ENCODE peak calls at places on chromosome 6, in four cellular contexts. S is effector CD4-positive, alpha-beta T cell; D is astrocyte of the spinal cord; M is type B pancreatic cell. Y is an unnamed sample.

GRCh38 chr6:161836643-161837448 is 563.0 kb upstream of the AGPAT4 start:
- DNase-seq in S (no peak), D (peak), M (no peak), Y (no peak)

GRCh38 chr6:160057080-160057479 is 64.5 kb upstream of the SLC22A1 start:
- DNase-seq in S (no peak), D (no peak), M (no peak), Y (no peak)

GRCh38 chr6:39391182-39391581 is 68.7 kb upstream of the KCNK16 start:
- DNase-seq in S (no peak), D (no peak), M (no peak), Y (no peak)

GRCh38 chr6:109290143-109290931 is 91.9 kb downstream of the CD164 start:
- DNase-seq in S (no peak), D (no peak), M (no peak), Y (no peak)

GRCh38 chr6:35391240-35391968 is 49.0 kb downstream of the PPARD start:
- DNase-seq in S (no peak), D (peak), M (no peak), Y (no peak)

GRCh38 chr6:14120556-14120955 is 3.0 kb downstream of the CD83 start:
- DNase-seq in S (no peak), D (no peak), M (no peak), Y (no peak)

GRCh38 chr6:43286995-43287716 is 10.9 kb upstream of the SLC22A7 start:
- DNase-seq in S (no peak), D (no peak), M (no peak), Y (no peak)

GRCh38 chr6:108689279-108690161 is 128.8 kb downstream of the FOXO3 start:
- DNase-seq in S (no peak), D (peak), M (no peak), Y (no peak)

GRCh38 chr6:30494275-30494990 is 5.1 kb downstream of the HLA-E start:
- DNase-seq in S (no peak), D (no peak), M (no peak), Y (peak)

GRCh38 chr6:84103029-84103428 is 69.5 kb downstream of the MRAP2 start:
- DNase-seq in S (no peak), D (no peak), M (no peak), Y (no peak)

GRCh38 chr6:155319902-155320301 is 5.6 kb upstream of the TFB1M start:
- DNase-seq in S (no peak), D (no peak), M (no peak), Y (no peak)

GRCh38 chr6:56022678-56023077 is 147.3 kb upstream of the BMP5 start:
- DNase-seq in S (no peak), D (no peak), M (no peak), Y (no peak)

GRCh38 chr6:111950661-111951426 is 77.6 kb upstream of the FYN start:
- DNase-seq in S (no peak), D (peak), M (no peak), Y (no peak)

GRCh38 chr6:96433950-96434349 is 87.7 kb upstream of the UFL1 start:
- DNase-seq in S (no peak), D (no peak), M (no peak), Y (no peak)

GRCh38 chr6:167832497-167833395 is 6.0 kb downstream of the AFDN start:
- DNase-seq in S (no peak), D (no peak), M (no peak), Y (no peak)

GRCh38 chr6:75076009-75076408 is 129.8 kb downstream of the COL12A1 start:
- DNase-seq in S (no peak), D (no peak), M (no peak), Y (no peak)

GRCh38 chr6:101486124-101486523 is 92.6 kb downstream of the GRIK2 start:
- DNase-seq in S (no peak), D (no peak), M (no peak), Y (no peak)

GRCh38 chr6:11282245-11282644 is 49.8 kb upstream of the NEDD9 start:
- DNase-seq in S (no peak), D (no peak), M (no peak), Y (no peak)

GRCh38 chr6:150751296-150751695 is 114.2 kb upstream of the MTHFD1L start:
- DNase-seq in S (no peak), D (peak), M (no peak), Y (no peak)

GRCh38 chr6:16129623-16130243 is 847 bp downstream of the MYLIP start:
- DNase-seq in S (peak), D (peak), M (no peak), Y (no peak)

GRCh38 chr6:48135352-48136084 is 24.5 kb upstream of the PTCHD4 start:
- DNase-seq in S (no peak), D (peak), M (no peak), Y (no peak)

GRCh38 chr6:2396856-2397640 is 151.6 kb upstream of the GMDS start:
- DNase-seq in S (no peak), D (peak), M (no peak), Y (no peak)

GRCh38 chr6:5466459-5466858 is 205.1 kb downstream of the FARS2 start:
- DNase-seq in S (no peak), D (peak), M (no peak), Y (no peak)

GRCh38 chr6:107707346-107708270 is 116.5 kb downstream of the SCML4 start:
- DNase-seq in S (no peak), D (no peak), M (no peak), Y (no peak)

GRCh38 chr6:163170294-163170883 is 244.1 kb upstream of the QKI start:
- DNase-seq in S (no peak), D (no peak), M (no peak), Y (no peak)

GRCh38 chr6:109336221-109336955 is 45.9 kb downstream of the CD164 start:
- DNase-seq in S (no peak), D (peak), M (no peak), Y (no peak)

GRCh38 chr6:54618597-54618996 is 228.0 kb upstream of the FAM83B start:
- DNase-seq in S (no peak), D (no peak), M (no peak), Y (no peak)

GRCh38 chr6:155872961-155873360 is 417.3 kb upstream of the NOX3 start:
- DNase-seq in S (no peak), D (no peak), M (no peak), Y (no peak)

GRCh38 chr6:105112577-105112976 is 67.2 kb downstream of the POPDC3 start:
- DNase-seq in S (no peak), D (no peak), M (no peak), Y (no peak)

GRCh38 chr6:166595061-166595780 is 8.7 kb upstream of the RAMACL start:
- DNase-seq in S (no peak), D (peak), M (no peak), Y (no peak)

GRCh38 chr6:106745824-106746610 is 116.6 kb downstream of the QRSL1 start:
- DNase-seq in S (no peak), D (no peak), M (no peak), Y (no peak)

GRCh38 chr6:79385893-79386292 is 151.3 kb downstream of the LCA5 start:
- DNase-seq in S (no peak), D (peak), M (no peak), Y (no peak)

GRCh38 chr6:42781811-42782688 is at the start of gene BICRAL:
- DNase-seq in S (peak), D (peak), M (peak), Y (peak)

GRCh38 chr6:137497722-137498463 is 3.7 kb upstream of the OLIG3 start:
- DNase-seq in S (no peak), D (no peak), M (peak), Y (no peak)

GRCh38 chr6:86686496-86686895 is 250.8 kb upstream of the HTR1E start:
- DNase-seq in S (no peak), D (no peak), M (no peak), Y (no peak)

GRCh38 chr6:4503700-4504099 is 272.5 kb upstream of the CDYL start:
- DNase-seq in S (no peak), D (no peak), M (no peak), Y (no peak)